ENCODE peak calls at places on chromosomes 12 and 14, in ten cellular contexts. One of them, this sample, is unnamed.

GRCh38 chr12:47744005-47744651 is 14.6 kb downstream of the RAPGEF3 start:
- DNase-seq in ovary: no peak
- DNase-seq in mammary epithelial cell: peak; percentile 73
- DNase-seq in transverse colon: peak; percentile 83
- DNase-seq in psoas muscle: no peak
- DNase-seq in astrocyte: no peak
- DNase-seq in AG04450: no peak
- DNase-seq in WERI-Rb-1: peak; percentile 71
- DNase-seq in CD8-positive, alpha-beta T cell: peak; percentile 44
- DNase-seq in cardiac muscle cell: no peak
- DNase-seq in this sample: no peak

GRCh38 chr12:57181072-57181471 is 33.7 kb upstream of the LRP1-AS start:
- DNase-seq in psoas muscle: no peak
- DNase-seq in WERI-Rb-1: no peak
- DNase-seq in AG04450: no peak
- DNase-seq in ovary: no peak
- DNase-seq in transverse colon: no peak
- DNase-seq in astrocyte: no peak
- DNase-seq in cardiac muscle cell: no peak
- DNase-seq in mammary epithelial cell: no peak
- DNase-seq in CD8-positive, alpha-beta T cell: no peak
- DNase-seq in this sample: no peak

GRCh38 chr12:71046215-71046614 is 111.6 kb downstream of the TSPAN8 start:
- DNase-seq in mammary epithelial cell: peak; percentile 2
- DNase-seq in cardiac muscle cell: peak; percentile 70
- DNase-seq in astrocyte: peak; percentile 46
- DNase-seq in transverse colon: no peak
- DNase-seq in WERI-Rb-1: no peak
- DNase-seq in AG04450: no peak
- DNase-seq in ovary: no peak
- DNase-seq in CD8-positive, alpha-beta T cell: no peak
- DNase-seq in psoas muscle: no peak
- DNase-seq in this sample: no peak

GRCh38 chr12:108629156-108629555 is 4.5 kb downstream of the SELPLG start:
- DNase-seq in ovary: no peak
- DNase-seq in astrocyte: no peak
- DNase-seq in AG04450: no peak
- DNase-seq in transverse colon: peak; percentile 8
- DNase-seq in WERI-Rb-1: no peak
- DNase-seq in psoas muscle: no peak
- DNase-seq in mammary epithelial cell: no peak
- DNase-seq in cardiac muscle cell: no peak
- DNase-seq in CD8-positive, alpha-beta T cell: no peak
- DNase-seq in this sample: no peak

GRCh38 chr14:67952786-67953185 is 133.2 kb downstream of the RAD51B start:
- DNase-seq in ovary: no peak
- DNase-seq in cardiac muscle cell: no peak
- DNase-seq in astrocyte: no peak
- DNase-seq in CD8-positive, alpha-beta T cell: no peak
- DNase-seq in WERI-Rb-1: no peak
- DNase-seq in transverse colon: no peak
- DNase-seq in mammary epithelial cell: no peak
- DNase-seq in psoas muscle: no peak
- DNase-seq in AG04450: no peak
- DNase-seq in this sample: no peak

GRCh38 chr12:132099739-132100138 is 44.4 kb downstream of the DDX51 start:
- DNase-seq in ovary: no peak
- DNase-seq in AG04450: no peak
- DNase-seq in WERI-Rb-1: no peak
- DNase-seq in astrocyte: no peak
- DNase-seq in CD8-positive, alpha-beta T cell: no peak
- DNase-seq in mammary epithelial cell: no peak
- DNase-seq in transverse colon: no peak
- DNase-seq in psoas muscle: no peak
- DNase-seq in cardiac muscle cell: no peak
- DNase-seq in this sample: no peak

GRCh38 chr12:72230589-72230988 is 41.6 kb upstream of the TRHDE start:
- DNase-seq in psoas muscle: no peak
- DNase-seq in WERI-Rb-1: no peak
- DNase-seq in CD8-positive, alpha-beta T cell: no peak
- DNase-seq in cardiac muscle cell: peak; percentile 27
- DNase-seq in AG04450: peak; percentile 75
- DNase-seq in transverse colon: no peak
- DNase-seq in ovary: no peak
- DNase-seq in mammary epithelial cell: no peak
- DNase-seq in astrocyte: peak; percentile 20
- DNase-seq in this sample: no peak

GRCh38 chr12:57829025-57829777 is 10.7 kb upstream of the AVIL start:
- DNase-seq in ovary: no peak
- DNase-seq in cardiac muscle cell: no peak
- DNase-seq in AG04450: no peak
- DNase-seq in CD8-positive, alpha-beta T cell: no peak
- DNase-seq in psoas muscle: no peak
- DNase-seq in transverse colon: no peak
- DNase-seq in astrocyte: no peak
- DNase-seq in mammary epithelial cell: no peak
- DNase-seq in WERI-Rb-1: no peak
- DNase-seq in this sample: no peak

GRCh38 chr14:90450667-90451066 is 53.8 kb downstream of the CALM1 start:
- DNase-seq in CD8-positive, alpha-beta T cell: no peak
- DNase-seq in mammary epithelial cell: no peak
- DNase-seq in psoas muscle: no peak
- DNase-seq in astrocyte: no peak
- DNase-seq in transverse colon: no peak
- DNase-seq in AG04450: no peak
- DNase-seq in WERI-Rb-1: no peak
- DNase-seq in cardiac muscle cell: no peak
- DNase-seq in ovary: no peak
- DNase-seq in this sample: no peak

GRCh38 chr12:81125691-81126090 is 47.8 kb downstream of the ACSS3 start:
- DNase-seq in transverse colon: no peak
- DNase-seq in cardiac muscle cell: no peak
- DNase-seq in ovary: no peak
- DNase-seq in AG04450: no peak
- DNase-seq in astrocyte: no peak
- DNase-seq in CD8-positive, alpha-beta T cell: no peak
- DNase-seq in WERI-Rb-1: no peak
- DNase-seq in mammary epithelial cell: no peak
- DNase-seq in psoas muscle: no peak
- DNase-seq in this sample: no peak

GRCh38 chr14:40308240-40308639 is 876.0 kb upstream of the FBXO33 start:
- DNase-seq in CD8-positive, alpha-beta T cell: no peak
- DNase-seq in ovary: no peak
- DNase-seq in mammary epithelial cell: no peak
- DNase-seq in transverse colon: no peak
- DNase-seq in psoas muscle: no peak
- DNase-seq in WERI-Rb-1: no peak
- DNase-seq in AG04450: no peak
- DNase-seq in astrocyte: no peak
- DNase-seq in cardiac muscle cell: no peak
- DNase-seq in this sample: no peak

GRCh38 chr12:131221061-131221945 is 267.6 kb downstream of the ADGRD1 start:
- DNase-seq in CD8-positive, alpha-beta T cell: no peak
- DNase-seq in transverse colon: no peak
- DNase-seq in WERI-Rb-1: no peak
- DNase-seq in AG04450: no peak
- DNase-seq in psoas muscle: no peak
- DNase-seq in cardiac muscle cell: no peak
- DNase-seq in mammary epithelial cell: no peak
- DNase-seq in ovary: no peak
- DNase-seq in astrocyte: no peak
- DNase-seq in this sample: no peak

GRCh38 chr14:27367345-27367744 is 769.5 kb upstream of the NOVA1 start:
- DNase-seq in WERI-Rb-1: no peak
- DNase-seq in cardiac muscle cell: no peak
- DNase-seq in astrocyte: no peak
- DNase-seq in ovary: no peak
- DNase-seq in mammary epithelial cell: no peak
- DNase-seq in AG04450: no peak
- DNase-seq in psoas muscle: no peak
- DNase-seq in transverse colon: no peak
- DNase-seq in CD8-positive, alpha-beta T cell: no peak
- DNase-seq in this sample: no peak

GRCh38 chr14:22559041-22559440 is 30.0 kb downstream of the DAD1 start:
- DNase-seq in psoas muscle: no peak
- DNase-seq in AG04450: no peak
- DNase-seq in ovary: no peak
- DNase-seq in CD8-positive, alpha-beta T cell: no peak
- DNase-seq in transverse colon: no peak
- DNase-seq in mammary epithelial cell: no peak
- DNase-seq in astrocyte: no peak
- DNase-seq in cardiac muscle cell: no peak
- DNase-seq in WERI-Rb-1: no peak
- DNase-seq in this sample: no peak

GRCh38 chr14:22556021-22556989 is 32.7 kb downstream of the DAD1 start:
- DNase-seq in astrocyte: peak; percentile 94
- DNase-seq in ovary: no peak
- DNase-seq in psoas muscle: peak; percentile 71
- DNase-seq in WERI-Rb-1: no peak
- DNase-seq in AG04450: peak; percentile 46
- DNase-seq in mammary epithelial cell: peak; percentile 99
- DNase-seq in CD8-positive, alpha-beta T cell: peak; percentile 93
- DNase-seq in cardiac muscle cell: peak; percentile 82
- DNase-seq in transverse colon: peak; percentile 88
- DNase-seq in this sample: peak; percentile 99

GRCh38 chr14:22556990-22557623 is 31.9 kb downstream of the DAD1 start:
- DNase-seq in CD8-positive, alpha-beta T cell: peak; percentile 91
- DNase-seq in WERI-Rb-1: peak; percentile 86
- DNase-seq in AG04450: peak; percentile 33
- DNase-seq in psoas muscle: peak; percentile 93
- DNase-seq in mammary epithelial cell: peak; percentile 67
- DNase-seq in astrocyte: peak; percentile 30
- DNase-seq in transverse colon: peak; percentile 89
- DNase-seq in ovary: peak; percentile 87
- DNase-seq in cardiac muscle cell: peak; percentile 80
- DNase-seq in this sample: no peak

GRCh38 chr14:22557846-22558220 is 31.2 kb downstream of the DAD1 start:
- DNase-seq in psoas muscle: no peak
- DNase-seq in transverse colon: no peak
- DNase-seq in AG04450: no peak
- DNase-seq in astrocyte: no peak
- DNase-seq in WERI-Rb-1: no peak
- DNase-seq in cardiac muscle cell: no peak
- DNase-seq in mammary epithelial cell: no peak
- DNase-seq in ovary: no peak
- DNase-seq in CD8-positive, alpha-beta T cell: no peak
- DNase-seq in this sample: no peak

DNA sequence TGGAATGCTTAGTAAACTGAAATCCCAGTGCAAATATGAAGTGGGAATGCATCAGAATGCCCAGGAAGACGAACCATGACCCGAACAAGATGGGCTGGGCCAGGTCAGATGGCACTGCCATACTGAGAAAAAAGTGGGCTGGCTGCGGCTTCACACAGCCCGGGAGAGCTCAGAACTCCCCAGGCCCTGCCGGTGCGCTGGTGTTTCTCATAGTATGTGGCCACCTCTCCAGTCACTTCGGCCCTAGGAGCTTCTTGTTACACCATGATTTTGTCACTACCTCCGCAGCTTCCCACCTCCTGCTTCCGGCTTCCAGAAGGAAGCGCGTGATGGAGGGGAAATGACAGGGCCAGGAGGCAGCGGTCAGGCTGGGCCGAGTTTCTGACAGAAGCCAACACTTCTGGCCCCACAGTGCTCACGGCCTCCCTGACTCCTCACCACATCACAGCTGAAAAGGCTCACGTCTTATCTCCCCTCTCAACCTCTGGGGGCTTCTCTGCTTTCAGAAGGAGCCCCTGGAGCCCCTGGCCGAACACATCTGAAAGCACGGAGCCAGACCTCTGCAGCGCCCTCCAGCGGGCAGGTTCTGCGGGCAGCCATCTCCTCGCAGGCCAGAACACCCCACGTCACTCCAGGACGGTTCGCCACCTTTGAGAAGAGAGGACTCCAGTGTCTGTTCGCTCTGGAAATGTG is 30.7 kb downstream of the DAD1 start:
- DNase-seq in AG04450: no peak
- DNase-seq in astrocyte: no peak
- DNase-seq in cardiac muscle cell: no peak
- DNase-seq in mammary epithelial cell: no peak
- DNase-seq in transverse colon: no peak
- DNase-seq in ovary: no peak
- DNase-seq in WERI-Rb-1: no peak
- DNase-seq in CD8-positive, alpha-beta T cell: no peak
- DNase-seq in psoas muscle: no peak
- DNase-seq in this sample: no peak
- H3K4me3 ChIP-seq in AG04450: no peak overlapping the region
- H3K4me3 ChIP-seq in astrocyte: no peak overlapping the region
- H3K4me3 ChIP-seq in cardiac muscle cell: no peak overlapping the region
- H3K4me3 ChIP-seq in mammary epithelial cell: no peak overlapping the region
- H3K4me3 ChIP-seq in transverse colon: no peak overlapping the region
- H3K4me3 ChIP-seq in ovary: no peak overlapping the region
- H3K4me3 ChIP-seq in WERI-Rb-1: no peak overlapping the region
- H3K4me3 ChIP-seq in CD8-positive, alpha-beta T cell: peak overlapping the region; percentile 60
- H3K4me3 ChIP-seq in psoas muscle: no peak overlapping the region
- H3K4me3 ChIP-seq in this sample: no peak overlapping the region

DNA sequence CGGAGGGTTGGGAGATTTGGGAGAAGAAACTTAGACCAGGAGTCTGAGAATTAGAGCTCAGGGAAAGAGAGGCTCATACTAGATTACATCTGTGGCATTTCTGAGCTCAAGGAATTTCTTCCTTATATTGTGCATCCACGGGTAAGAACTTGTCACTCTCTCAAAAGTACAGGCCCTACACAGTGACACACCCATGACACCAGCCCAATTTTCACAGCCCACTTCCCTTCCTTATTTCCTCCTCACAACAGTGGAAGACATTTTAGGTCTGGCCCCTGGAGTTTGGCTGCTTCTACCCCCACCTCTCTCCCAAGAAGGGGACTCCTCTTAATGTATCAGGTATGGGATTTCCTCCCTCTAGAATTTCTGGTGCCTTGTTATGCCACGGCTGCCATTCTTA is 9.2 kb upstream of the ZNF385A start:
- DNase-seq in mammary epithelial cell: no peak
- DNase-seq in AG04450: no peak
- DNase-seq in cardiac muscle cell: no peak
- DNase-seq in CD8-positive, alpha-beta T cell: no peak
- DNase-seq in transverse colon: no peak
- DNase-seq in WERI-Rb-1: no peak
- DNase-seq in ovary: no peak
- DNase-seq in psoas muscle: no peak
- DNase-seq in astrocyte: no peak
- DNase-seq in this sample: no peak
- H3K27ac ChIP-seq in mammary epithelial cell: no peak overlapping the region
- H3K27ac ChIP-seq in AG04450: no peak overlapping the region
- H3K27ac ChIP-seq in cardiac muscle cell: no peak overlapping the region
- H3K27ac ChIP-seq in CD8-positive, alpha-beta T cell: no peak overlapping the region
- H3K27ac ChIP-seq in transverse colon: peak overlapping the region; percentile 22
- H3K27ac ChIP-seq in WERI-Rb-1: peak overlapping the region; percentile 99
- H3K27ac ChIP-seq in ovary: no peak overlapping the region
- H3K27ac ChIP-seq in psoas muscle: no peak overlapping the region
- H3K27ac ChIP-seq in astrocyte: no peak overlapping the region
- H3K27ac ChIP-seq in this sample: peak overlapping the region; percentile 10

GRCh38 chr12:125455556-125455955 is 390.3 kb downstream of the AACS start:
- DNase-seq in CD8-positive, alpha-beta T cell: no peak
- DNase-seq in cardiac muscle cell: no peak
- DNase-seq in mammary epithelial cell: no peak
- DNase-seq in ovary: no peak
- DNase-seq in psoas muscle: no peak
- DNase-seq in WERI-Rb-1: no peak
- DNase-seq in AG04450: no peak
- DNase-seq in astrocyte: no peak
- DNase-seq in transverse colon: no peak
- DNase-seq in this sample: no peak
- TF ChIP-seq CTCF in CD8-positive, alpha-beta T cell: no peak
- TF ChIP-seq CTCF in cardiac muscle cell: no peak
- TF ChIP-seq CTCF in mammary epithelial cell: no peak
- TF ChIP-seq CTCF in ovary: no peak
- TF ChIP-seq CTCF in psoas muscle: no peak
- TF ChIP-seq CTCF in WERI-Rb-1: peak; percentile 7
- TF ChIP-seq CTCF in AG04450: no peak
- TF ChIP-seq CTCF in astrocyte: no peak
- TF ChIP-seq CTCF in transverse colon: no peak
- TF ChIP-seq CTCF in this sample: no peak

GRCh38 chr12:13196302-13196921 is at the start of gene EMP1:
- DNase-seq in ovary: peak; percentile 89
- DNase-seq in cardiac muscle cell: peak; percentile 99
- DNase-seq in psoas muscle: peak; percentile 93
- DNase-seq in mammary epithelial cell: peak; percentile 99
- DNase-seq in WERI-Rb-1: no peak
- DNase-seq in AG04450: peak; percentile 99
- DNase-seq in astrocyte: peak; percentile 100
- DNase-seq in transverse colon: peak; percentile 93
- DNase-seq in CD8-positive, alpha-beta T cell: peak; percentile 58
- DNase-seq in this sample: peak; percentile 99
- H3K4me3 ChIP-seq in ovary: peak within 1 kb of the TSS; percentile 52
- H3K4me3 ChIP-seq in cardiac muscle cell: no peak within 1 kb of the TSS
- H3K4me3 ChIP-seq in psoas muscle: peak within 1 kb of the TSS; percentile 65
- H3K4me3 ChIP-seq in mammary epithelial cell: peak within 1 kb of the TSS; percentile 93
- H3K4me3 ChIP-seq in WERI-Rb-1: no peak within 1 kb of the TSS
- H3K4me3 ChIP-seq in AG04450: peak within 1 kb of the TSS; percentile 92
- H3K4me3 ChIP-seq in astrocyte: peak within 1 kb of the TSS; percentile 96
- H3K4me3 ChIP-seq in transverse colon: peak within 1 kb of the TSS; percentile 63
- H3K4me3 ChIP-seq in CD8-positive, alpha-beta T cell: peak within 1 kb of the TSS; percentile 44
- H3K4me3 ChIP-seq in this sample: peak within 1 kb of the TSS; percentile 98

This sample was measured in keratinocyte.